ENCODE peak calls at places on chromosomes 16 and 17, in seven cellular contexts. One of them, this sample, is unnamed.

GRCh38 chr16:26598061-26598460 is 468.7 kb upstream of the C16orf82 start:
- DNase-seq in T-helper 9 cell: peak
- DNase-seq in HuH-7.5: no peak
- DNase-seq in progenitor cell of endocrine pancreas: no peak
- DNase-seq in BJ: no peak
- DNase-seq in fibroblast of the conjunctiva: no peak
- DNase-seq in esophagus muscularis mucosa: peak
- DNase-seq in this sample: no peak

GRCh38 chr16:13961099-13961811 is 41.3 kb downstream of the ERCC4 start:
- DNase-seq in T-helper 9 cell: no peak
- DNase-seq in HuH-7.5: no peak
- DNase-seq in progenitor cell of endocrine pancreas: no peak
- DNase-seq in BJ: no peak
- DNase-seq in fibroblast of the conjunctiva: peak
- DNase-seq in esophagus muscularis mucosa: no peak
- DNase-seq in this sample: no peak

GRCh38 chr17:51166987-51167931 is 1.0 kb downstream of the NME2 start:
- DNase-seq in T-helper 9 cell: peak
- DNase-seq in HuH-7.5: peak
- DNase-seq in progenitor cell of endocrine pancreas: peak
- DNase-seq in BJ: no peak
- DNase-seq in fibroblast of the conjunctiva: no peak
- DNase-seq in esophagus muscularis mucosa: no peak
- DNase-seq in this sample: no peak

GRCh38 chr17:54813896-54814295 is 86.8 kb upstream of the TOM1L1 start:
- DNase-seq in T-helper 9 cell: no peak
- DNase-seq in HuH-7.5: no peak
- DNase-seq in progenitor cell of endocrine pancreas: no peak
- DNase-seq in BJ: no peak
- DNase-seq in fibroblast of the conjunctiva: no peak
- DNase-seq in esophagus muscularis mucosa: no peak
- DNase-seq in this sample: no peak

GRCh38 chr16:80804451-80805383 is at the start of gene CDYL2:
- DNase-seq in T-helper 9 cell: peak
- DNase-seq in HuH-7.5: peak
- DNase-seq in progenitor cell of endocrine pancreas: peak
- DNase-seq in BJ: no peak
- DNase-seq in fibroblast of the conjunctiva: no peak
- DNase-seq in esophagus muscularis mucosa: no peak
- DNase-seq in this sample: no peak

GRCh38 chr16:23857256-23857891 is 21.6 kb downstream of the PRKCB start:
- DNase-seq in T-helper 9 cell: no peak
- DNase-seq in HuH-7.5: no peak
- DNase-seq in progenitor cell of endocrine pancreas: no peak
- DNase-seq in BJ: no peak
- DNase-seq in fibroblast of the conjunctiva: no peak
- DNase-seq in esophagus muscularis mucosa: no peak
- DNase-seq in this sample: no peak

GRCh38 chr17:29292071-29292991 is 1.6 kb downstream of the NUFIP2 start:
- DNase-seq in T-helper 9 cell: peak
- DNase-seq in HuH-7.5: peak
- DNase-seq in progenitor cell of endocrine pancreas: peak
- DNase-seq in BJ: no peak
- DNase-seq in fibroblast of the conjunctiva: peak
- DNase-seq in esophagus muscularis mucosa: no peak
- DNase-seq in this sample: no peak

GRCh38 chr17:80938556-80938955 is 53.1 kb upstream of the CHMP6 start:
- DNase-seq in T-helper 9 cell: no peak
- DNase-seq in HuH-7.5: no peak
- DNase-seq in progenitor cell of endocrine pancreas: no peak
- DNase-seq in BJ: no peak
- DNase-seq in fibroblast of the conjunctiva: no peak
- DNase-seq in esophagus muscularis mucosa: no peak
- DNase-seq in this sample: no peak

GRCh38 chr17:8311131-8311790 is 1.2 kb downstream of the ARHGEF15 start:
- DNase-seq in T-helper 9 cell: no peak
- DNase-seq in HuH-7.5: no peak
- DNase-seq in progenitor cell of endocrine pancreas: no peak
- DNase-seq in BJ: no peak
- DNase-seq in fibroblast of the conjunctiva: no peak
- DNase-seq in esophagus muscularis mucosa: no peak
- DNase-seq in this sample: no peak

GRCh38 chr17:58172369-58173071 is 5.7 kb downstream of the OR4D2 start:
- DNase-seq in T-helper 9 cell: no peak
- DNase-seq in HuH-7.5: peak
- DNase-seq in progenitor cell of endocrine pancreas: no peak
- DNase-seq in BJ: no peak
- DNase-seq in fibroblast of the conjunctiva: no peak
- DNase-seq in esophagus muscularis mucosa: no peak
- DNase-seq in this sample: no peak

GRCh38 chr17:78409191-78409621 is 30.8 kb downstream of the PGS1 start:
- DNase-seq in T-helper 9 cell: no peak
- DNase-seq in HuH-7.5: no peak
- DNase-seq in progenitor cell of endocrine pancreas: no peak
- DNase-seq in BJ: no peak
- DNase-seq in fibroblast of the conjunctiva: no peak
- DNase-seq in esophagus muscularis mucosa: no peak
- DNase-seq in this sample: peak

This sample was measured in NCI-H2107.